ENCODE peak calls at places on chromosome 12, in four cellular contexts. One of them, this sample, is unnamed.

GRCh38 chr12:121986494-121987245 is 35.0 kb upstream of the BCL7A start:
- DNase-seq in left ventricle myocardium inferior: no peak
- DNase-seq in AG04449: no peak
- DNase-seq in endothelial cell of umbilical vein: no peak
- DNase-seq in this sample: no peak

GRCh38 chr12:53820503-53820902 is 68.7 kb upstream of the CISTR start:
- DNase-seq in endothelial cell of umbilical vein: no peak
- DNase-seq in AG04449: no peak
- DNase-seq in left ventricle myocardium inferior: no peak
- DNase-seq in this sample: no peak

GRCh38 chr12:61993734-61994345 is 266.4 kb upstream of the USP15 start:
- DNase-seq in AG04449: no peak
- DNase-seq in endothelial cell of umbilical vein: peak; percentile 9
- DNase-seq in left ventricle myocardium inferior: no peak
- DNase-seq in this sample: peak; percentile 22

GRCh38 chr12:3712209-3712992 is 40.5 kb downstream of the CRACR2A start:
- DNase-seq in left ventricle myocardium inferior: no peak
- DNase-seq in AG04449: no peak
- DNase-seq in endothelial cell of umbilical vein: no peak
- DNase-seq in this sample: no peak

GRCh38 chr12:60035835-60036234 is 440.0 kb downstream of the SLC16A7 start:
- DNase-seq in left ventricle myocardium inferior: no peak
- DNase-seq in endothelial cell of umbilical vein: peak; percentile 84
- DNase-seq in AG04449: no peak
- DNase-seq in this sample: no peak

GRCh38 chr12:119128527-119128926 is 50.2 kb upstream of the HSPB8 start:
- DNase-seq in endothelial cell of umbilical vein: no peak
- DNase-seq in left ventricle myocardium inferior: no peak
- DNase-seq in AG04449: no peak
- DNase-seq in this sample: no peak

GRCh38 chr12:71627438-71628002 is 36.1 kb downstream of the ZFC3H1 start:
- DNase-seq in endothelial cell of umbilical vein: peak; percentile 29
- DNase-seq in AG04449: no peak
- DNase-seq in left ventricle myocardium inferior: no peak
- DNase-seq in this sample: no peak

GRCh38 chr12:54991161-54991991 is 6.8 kb upstream of the TESPA1 start:
- DNase-seq in AG04449: no peak
- DNase-seq in endothelial cell of umbilical vein: no peak
- DNase-seq in left ventricle myocardium inferior: no peak
- DNase-seq in this sample: peak; percentile 52

GRCh38 chr12:76680940-76681339 is 83.0 kb upstream of the ZDHHC17 start:
- DNase-seq in left ventricle myocardium inferior: no peak
- DNase-seq in AG04449: peak; percentile 72
- DNase-seq in endothelial cell of umbilical vein: no peak
- DNase-seq in this sample: no peak

GRCh38 chr12:124211753-124212152 is 83.1 kb upstream of the RFLNA start:
- DNase-seq in AG04449: no peak
- DNase-seq in endothelial cell of umbilical vein: no peak
- DNase-seq in left ventricle myocardium inferior: no peak
- DNase-seq in this sample: no peak
- TF ChIP-seq CTCF in AG04449: no peak
- TF ChIP-seq CTCF in endothelial cell of umbilical vein: no peak
- TF ChIP-seq CTCF in left ventricle myocardium inferior: no peak
- TF ChIP-seq CTCF in this sample: no peak

GRCh38 chr12:103705098-103705497 is 118.0 kb downstream of the STAB2 start:
- DNase-seq in left ventricle myocardium inferior: no peak
- DNase-seq in endothelial cell of umbilical vein: no peak
- DNase-seq in AG04449: no peak
- DNase-seq in this sample: no peak

DNA sequence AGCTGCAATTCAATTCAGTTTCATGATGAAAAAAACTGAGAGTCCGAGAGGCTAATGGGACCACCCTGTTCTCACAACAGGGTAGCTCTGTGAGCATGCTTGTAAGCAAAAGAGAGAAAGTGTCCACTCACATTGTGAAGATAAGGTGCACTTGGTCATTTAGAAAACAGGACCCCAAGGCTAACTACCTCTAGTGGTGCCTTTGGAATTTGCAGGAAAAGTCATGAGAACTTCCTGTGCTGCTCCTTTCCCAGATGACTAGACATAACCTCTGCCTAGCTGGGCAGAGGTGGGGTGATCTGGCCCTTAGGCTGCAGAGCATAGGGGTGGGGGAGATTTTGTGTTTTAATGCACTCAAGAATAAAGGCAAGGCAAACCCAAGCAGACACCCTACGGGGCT is 118.9 kb downstream of the STAB2 start:
- DNase-seq in endothelial cell of umbilical vein: no peak
- DNase-seq in AG04449: no peak
- DNase-seq in left ventricle myocardium inferior: no peak
- DNase-seq in this sample: no peak
- TF ChIP-seq CTCF in endothelial cell of umbilical vein: no peak
- TF ChIP-seq CTCF in AG04449: no peak
- TF ChIP-seq CTCF in left ventricle myocardium inferior: no peak
- TF ChIP-seq CTCF in this sample: no peak

GRCh38 chr12:106682594-106683234 is 91.8 kb upstream of the RIC8B start:
- DNase-seq in endothelial cell of umbilical vein: peak; percentile 36
- DNase-seq in AG04449: no peak
- DNase-seq in left ventricle myocardium inferior: no peak
- DNase-seq in this sample: peak; percentile 29
- TF ChIP-seq CTCF in endothelial cell of umbilical vein: peak; percentile 37
- TF ChIP-seq CTCF in AG04449: peak; percentile 30
- TF ChIP-seq CTCF in left ventricle myocardium inferior: peak; percentile 47
- TF ChIP-seq CTCF in this sample: no peak

GRCh38 chr12:108302471-108303311 is 36.4 kb downstream of the CMKLR1 start:
- DNase-seq in AG04449: no peak
- DNase-seq in endothelial cell of umbilical vein: peak; percentile 35
- DNase-seq in left ventricle myocardium inferior: peak; percentile 88
- DNase-seq in this sample: no peak
- TF ChIP-seq CTCF in AG04449: no peak
- TF ChIP-seq CTCF in endothelial cell of umbilical vein: peak; percentile 23
- TF ChIP-seq CTCF in left ventricle myocardium inferior: peak; percentile 43
- TF ChIP-seq CTCF in this sample: no peak

GRCh38 chr12:109188108-109188712 is 71.8 kb downstream of the ACACB start:
- DNase-seq in left ventricle myocardium inferior: no peak
- DNase-seq in endothelial cell of umbilical vein: no peak
- DNase-seq in AG04449: no peak
- DNase-seq in this sample: no peak

GRCh38 chr12:109186993-109187653 is 70.7 kb downstream of the ACACB start:
- DNase-seq in endothelial cell of umbilical vein: no peak
- DNase-seq in left ventricle myocardium inferior: no peak
- DNase-seq in AG04449: no peak
- DNase-seq in this sample: no peak

GRCh38 chr12:109182041-109182839 is 65.9 kb downstream of the ACACB start:
- DNase-seq in AG04449: no peak
- DNase-seq in endothelial cell of umbilical vein: no peak
- DNase-seq in left ventricle myocardium inferior: no peak
- DNase-seq in this sample: no peak

GRCh38 chr12:109189291-109189690 is 72.9 kb downstream of the ACACB start:
- DNase-seq in AG04449: no peak
- DNase-seq in left ventricle myocardium inferior: no peak
- DNase-seq in endothelial cell of umbilical vein: no peak
- DNase-seq in this sample: no peak

DNA sequence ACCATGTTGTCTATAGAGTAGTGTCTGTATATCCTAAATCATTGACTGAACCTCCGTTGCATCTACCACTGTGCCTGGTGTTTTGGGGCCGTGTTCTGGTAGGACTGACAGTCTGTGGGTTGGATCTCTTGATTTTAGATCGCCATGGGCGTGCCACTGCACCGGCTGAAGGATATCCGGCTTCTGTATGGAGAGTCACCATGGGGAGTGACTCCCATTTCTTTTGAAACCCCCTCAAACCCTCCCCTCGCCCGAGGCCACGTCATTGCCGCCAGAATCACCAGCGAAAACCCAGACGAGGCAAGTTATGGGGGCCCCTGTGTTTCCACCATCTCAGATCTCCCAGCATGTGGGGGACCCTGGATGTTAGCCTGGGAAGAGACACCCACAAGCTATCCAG is 69.1 kb downstream of the ACACB start:
- DNase-seq in AG04449: no peak
- DNase-seq in left ventricle myocardium inferior: no peak
- DNase-seq in endothelial cell of umbilical vein: no peak
- DNase-seq in this sample: no peak
- TF ChIP-seq CTCF in AG04449: no peak
- TF ChIP-seq CTCF in left ventricle myocardium inferior: no peak
- TF ChIP-seq CTCF in endothelial cell of umbilical vein: no peak
- TF ChIP-seq CTCF in this sample: no peak

GRCh38 chr12:21657336-21658077 is at the start of gene LDHB:
- DNase-seq in left ventricle myocardium inferior: peak; percentile 97
- DNase-seq in AG04449: peak; percentile 71
- DNase-seq in endothelial cell of umbilical vein: peak; percentile 97
- DNase-seq in this sample: peak; percentile 93

GRCh38 chr12:21665816-21666215 is 8.2 kb upstream of the LDHB start:
- DNase-seq in endothelial cell of umbilical vein: no peak
- DNase-seq in AG04449: no peak
- DNase-seq in left ventricle myocardium inferior: no peak
- DNase-seq in this sample: no peak

GRCh38 chr12:21659383-21659782 is 1.7 kb upstream of the LDHB start:
- DNase-seq in AG04449: no peak
- DNase-seq in left ventricle myocardium inferior: no peak
- DNase-seq in endothelial cell of umbilical vein: no peak
- DNase-seq in this sample: no peak

GRCh38 chr12:21666722-21667121 is 9.1 kb upstream of the LDHB start:
- DNase-seq in endothelial cell of umbilical vein: no peak
- DNase-seq in left ventricle myocardium inferior: no peak
- DNase-seq in AG04449: no peak
- DNase-seq in this sample: no peak

GRCh38 chr12:21662122-21662792 is 4.6 kb upstream of the LDHB start:
- DNase-seq in left ventricle myocardium inferior: no peak
- DNase-seq in AG04449: no peak
- DNase-seq in endothelial cell of umbilical vein: no peak
- DNase-seq in this sample: no peak
- TF ChIP-seq CTCF in left ventricle myocardium inferior: no peak
- TF ChIP-seq CTCF in AG04449: no peak
- TF ChIP-seq CTCF in endothelial cell of umbilical vein: no peak
- TF ChIP-seq CTCF in this sample: no peak

GRCh38 chr12:21651821-21652220 is 5.8 kb downstream of the LDHB start:
- DNase-seq in endothelial cell of umbilical vein: no peak
- DNase-seq in AG04449: no peak
- DNase-seq in left ventricle myocardium inferior: no peak
- DNase-seq in this sample: no peak
- TF ChIP-seq CTCF in endothelial cell of umbilical vein: no peak
- TF ChIP-seq CTCF in AG04449: no peak
- TF ChIP-seq CTCF in left ventricle myocardium inferior: no peak
- TF ChIP-seq CTCF in this sample: no peak

DNA sequence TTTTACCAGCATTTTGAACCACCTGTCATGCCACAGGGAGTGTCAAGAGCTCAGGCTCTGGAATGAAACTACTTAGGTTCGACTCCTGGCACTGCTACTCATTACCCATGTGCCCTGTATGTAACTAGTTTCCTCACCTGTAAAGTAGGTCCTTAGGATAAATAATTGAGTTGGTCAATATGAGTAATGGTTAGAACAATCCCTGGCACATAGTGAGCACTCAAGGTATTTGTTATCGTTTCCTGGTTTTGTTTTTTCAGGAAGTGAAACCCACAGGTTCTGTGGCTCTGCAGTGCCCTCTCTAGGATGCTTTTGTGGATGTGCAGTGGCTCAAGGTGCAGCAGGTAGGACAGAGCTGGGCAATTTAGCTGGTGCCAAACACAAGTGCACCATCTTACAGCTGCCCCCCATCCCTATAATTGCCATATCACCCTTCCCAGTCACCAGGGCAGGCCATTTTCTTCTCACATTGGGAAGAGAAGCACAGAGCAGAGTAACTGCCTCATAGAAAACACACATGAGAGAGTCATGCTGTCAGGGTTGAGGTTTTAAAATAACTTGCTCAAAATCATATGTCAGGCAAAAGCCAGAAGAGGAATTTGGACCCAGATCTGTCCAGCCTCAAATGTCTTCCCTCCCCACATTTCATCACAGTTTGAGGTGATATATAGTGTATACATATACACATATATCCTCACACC is 297.5 kb downstream of the RPAP3 start:
- DNase-seq in endothelial cell of umbilical vein: peak; percentile 12
- DNase-seq in left ventricle myocardium inferior: no peak
- DNase-seq in AG04449: no peak
- DNase-seq in this sample: peak; percentile 36
- TF ChIP-seq CTCF in endothelial cell of umbilical vein: no peak
- TF ChIP-seq CTCF in left ventricle myocardium inferior: peak; percentile 43
- TF ChIP-seq CTCF in AG04449: no peak
- TF ChIP-seq CTCF in this sample: peak; percentile 34

GRCh38 chr12:109281452-109281851 is 27.6 kb downstream of the FOXN4 start:
- DNase-seq in endothelial cell of umbilical vein: no peak
- DNase-seq in left ventricle myocardium inferior: no peak
- DNase-seq in AG04449: no peak
- DNase-seq in this sample: no peak
- TF ChIP-seq CTCF in endothelial cell of umbilical vein: no peak
- TF ChIP-seq CTCF in left ventricle myocardium inferior: no peak
- TF ChIP-seq CTCF in AG04449: no peak
- TF ChIP-seq CTCF in this sample: no peak